ENCODE peak calls at places on chromosomes 6 and 20, in seven cellular contexts. Y, S, T, O, H, F and C are unnamed samples.

GRCh38 chr20:38973107-38973506 is 11.0 kb downstream of the DHX35 start:
- DNase-seq in O (no peak), F (no peak), H (no peak), T (no peak), Y (no peak), S (no peak), C (no peak)

GRCh38 chr6:12507641-12508040 is 208.9 kb upstream of the PHACTR1 start:
- DNase-seq in T (no peak), Y (no peak), O (no peak), H (no peak), F (no peak), S (no peak), C (no peak)

GRCh38 chr6:63904844-63905243 is 269.2 kb downstream of the PHF3 start:
- DNase-seq in Y (peak), T (no peak), F (peak), O (no peak), H (no peak), S (no peak), C (no peak)

GRCh38 chr6:146090474-146090873 is 61.6 kb downstream of the GRM1 start:
- DNase-seq in H (no peak), F (peak), O (no peak), T (no peak), S (no peak), Y (no peak), C (no peak)

GRCh38 chr6:40227735-40228134 is 293.5 kb upstream of the MOCS1 start:
- DNase-seq in F (no peak), S (no peak), Y (no peak), O (no peak), H (no peak), T (no peak), C (no peak)

GRCh38 chr6:132011582-132011981 is 60.4 kb upstream of the CCN2 start:
- DNase-seq in O (no peak), F (no peak), S (no peak), T (no peak), Y (no peak), H (no peak), C (no peak)

GRCh38 chr20:50821257-50821921 is 26.5 kb downstream of the BCAS4 start:
- DNase-seq in O (no peak), T (no peak), S (no peak), H (no peak), Y (no peak), F (no peak), C (no peak)

GRCh38 chr6:7587631-7588100 is 2.3 kb upstream of the SNRNP48 start:
- DNase-seq in H (no peak), F (peak), O (no peak), S (no peak), T (no peak), Y (no peak), C (no peak)

GRCh38 chr6:56724455-56724854 is 81.8 kb upstream of the DST start:
- DNase-seq in T (no peak), S (no peak), F (peak), Y (no peak), O (no peak), H (no peak), C (no peak)